ENCODE peak calls at places on chromosomes 16 and 17, in seven cellular contexts. S is A549, K is ovary, D is sigmoid colon, Y is upper lobe of left lung, Q is suprapubic skin, R is transverse colon. Z is an unnamed sample. For H3K9me3, the result is how much of the 10 kb centered on the place peaks cover.

GRCh38 chr16:12356622-12357365 is 380.3 kb downstream of the SNX29 start:
- DNase-seq in S (no peak), K (no peak), D (no peak), Y (no peak), Q (no peak), R (no peak), Z (no peak)

GRCh38 chr16:60123387-60124023 is 1389.4 kb upstream of the GOT2 start:
- DNase-seq in S (no peak), K (no peak), D (no peak), Y (no peak), Q (no peak), R (no peak), Z (no peak)

GRCh38 chr17:50661348-50661747 is 26.7 kb downstream of the ABCC3 start:
- DNase-seq in S (no peak), K (no peak), D (no peak), Y (no peak), Q (no peak), R (no peak), Z (no peak)

GRCh38 chr16:2438121-2438520 is 8.9 kb downstream of the CCNF start:
- DNase-seq in S (no peak), K (no peak), D (no peak), Y (no peak), Q (no peak), R (no peak), Z (no peak)

GRCh38 chr16:49280861-49281331 is 742 bp downstream of the CBLN1 start:
- DNase-seq in S (no peak), K (no peak), D (no peak), Y (peak), Q (no peak), R (no peak), Z (no peak)

GRCh38 chr16:30948956-30949654 is at the start of gene ORAI3:
- DNase-seq in S (peak), K (peak), D (peak), Y (peak), Q (no peak), R (peak), Z (no peak)

GRCh38 chr17:31517524-31517923 is 126.0 kb downstream of the RAB11FIP4 start:
- DNase-seq in S (peak), K (no peak), D (no peak), Y (no peak), Q (no peak), R (no peak), Z (no peak)

GRCh38 chr16:18055411-18055916 is 281.1 kb downstream of the NPIPA8 start:
- DNase-seq in S (no peak), K (no peak), D (no peak), Y (no peak), Q (no peak), R (no peak), Z (no peak)

GRCh38 chr17:16122697-16123434 is 92.5 kb downstream of the NCOR1 start:
- DNase-seq in S (no peak), K (no peak), D (no peak), Y (no peak), Q (no peak), R (no peak), Z (no peak)

GRCh38 chr17:30594223-30594952 is 117.2 kb downstream of the GOSR1 start:
- DNase-seq in S (no peak), K (no peak), D (no peak), Y (no peak), Q (no peak), R (no peak), Z (no peak)

GRCh38 chr16:57115504-57116182 is 23.3 kb downstream of the CPNE2 start:
- DNase-seq in S (no peak), K (peak), D (peak), Y (peak), Q (no peak), R (no peak), Z (no peak)

GRCh38 chr16:58443783-58444182 is 51.5 kb downstream of the GINS3 start:
- DNase-seq in S (no peak), K (no peak), D (no peak), Y (no peak), Q (no peak), R (no peak), Z (no peak)

GRCh38 chr16:69315486-69316311 is 4.5 kb downstream of the VPS4A start:
- DNase-seq in S (no peak), K (no peak), D (peak), Y (no peak), Q (no peak), R (no peak), Z (no peak)

GRCh38 chr17:29165261-29165660 is 14.9 kb downstream of the MYO18A start:
- DNase-seq in S (no peak), K (no peak), D (no peak), Y (no peak), Q (no peak), R (no peak), Z (no peak)

GRCh38 chr17:35368086-35368824 is 5.2 kb downstream of the SLFN11 start:
- DNase-seq in S (no peak), K (no peak), D (no peak), Y (no peak), Q (no peak), R (peak), Z (peak)

GRCh38 chr16:22764662-22765302 is 49.2 kb upstream of the HS3ST2 start:
- DNase-seq in S (no peak), K (peak), D (no peak), Y (no peak), Q (no peak), R (no peak), Z (no peak)

GRCh38 chr17:40750391-40750790 is 4.7 kb downstream of the KRT25 start:
- DNase-seq in S (no peak), K (no peak), D (no peak), Y (peak), Q (no peak), R (no peak), Z (no peak)

GRCh38 chr17:66805567-66805966 is 29.4 kb upstream of the CACNG5 start:
- DNase-seq in S (no peak), K (no peak), D (peak), Y (no peak), Q (no peak), R (no peak), Z (no peak)

GRCh38 chr16:14358697-14359305 is 271.3 kb downstream of the PARN start:
- DNase-seq in S (no peak), K (no peak), D (no peak), Y (peak), Q (no peak), R (no peak), Z (no peak)

GRCh38 chr17:75864448-75864871 is 9.3 kb upstream of the WBP2 start:
- DNase-seq in S (no peak), K (peak), D (peak), Y (no peak), Q (peak), R (peak), Z (peak)

GRCh38 chr16:4538067-4538385 is 547 bp downstream of the CDIP1 start:
- DNase-seq in S (no peak), K (no peak), D (no peak), Y (no peak), Q (no peak), R (no peak), Z (no peak)

GRCh38 chr17:41060052-41060604 is at the start of gene KRTAP2-3:
- DNase-seq in S (peak), K (no peak), D (no peak), Y (no peak), Q (no peak), R (no peak), Z (no peak)

GRCh38 chr17:28125530-28126382 is 83.3 kb downstream of the NLK start:
- DNase-seq in S (no peak), K (no peak), D (no peak), Y (no peak), Q (no peak), R (no peak), Z (no peak)

GRCh38 chr16:5523794-5524193 is 426.2 kb upstream of the EEF2KMT start:
- DNase-seq in S (no peak), K (no peak), D (no peak), Y (peak), Q (no peak), R (no peak), Z (no peak)

GRCh38 chr17:2189231-2189630 is 114.4 kb downstream of the SMG6 start:
- DNase-seq in S (no peak), K (no peak), D (no peak), Y (no peak), Q (no peak), R (no peak), Z (no peak)

GRCh38 chr17:16377804-16378400 is 3.0 kb upstream of the UBB start:
- DNase-seq in S (peak), K (no peak), D (no peak), Y (no peak), Q (no peak), R (no peak), Z (no peak)

GRCh38 chr16:70529051-70529777 is 5.6 kb downstream of the SF3B3 start:
- DNase-seq in S (peak), K (no peak), D (no peak), Y (no peak), Q (no peak), R (no peak), Z (no peak)

GRCh38 chr17:61723914-61724313 is 132.9 kb upstream of the NACA2 start:
- DNase-seq in S (no peak), K (no peak), D (no peak), Y (no peak), Q (no peak), R (no peak), Z (no peak)

GRCh38 chr17:40442392-40443195 is 656 bp upstream of the IGFBP4 start:
- DNase-seq in S (peak), K (peak), D (peak), Y (no peak), Q (peak), R (peak), Z (no peak)

GRCh38 chr16:58109330-58109729 is 19.9 kb downstream of the CFAP20 start:
- DNase-seq in S (no peak), K (no peak), D (peak), Y (no peak), Q (no peak), R (no peak), Z (no peak)

GRCh38 chr17:76166168-76166567 is 25.1 kb upstream of the FOXJ1 start:
- DNase-seq in S (no peak), K (no peak), D (no peak), Y (no peak), Q (no peak), R (no peak), Z (no peak)

GRCh38 chr17:13350466-13350865 is 251.3 kb downstream of the HS3ST3A1 start:
- DNase-seq in S (no peak), K (no peak), D (no peak), Y (peak), Q (no peak), R (no peak), Z (no peak)

GRCh38 chr16:65576631-65577030 is 454.8 kb upstream of the CDH11 start:
- DNase-seq in S (no peak), K (no peak), D (no peak), Y (peak), Q (no peak), R (no peak), Z (no peak)

GRCh38 chr17:57601328-57601727 is 143.8 kb downstream of the CCDC182 start:
- DNase-seq in S (no peak), K (no peak), D (no peak), Y (peak), Q (peak), R (no peak), Z (no peak)

GRCh38 chr17:45132569-45133463 is 501 bp upstream of the PLCD3 start:
- DNase-seq in S (peak), K (peak), D (peak), Y (peak), Q (peak), R (peak), Z (no peak)

GRCh38 chr16:81738831-81739496 is 40.1 kb upstream of the PLCG2 start:
- DNase-seq in S (no peak), K (no peak), D (peak), Y (peak), Q (peak), R (peak), Z (no peak)

GRCh38 chr17:10286324-10286723 is 86.5 kb downstream of the MYH13 start:
- DNase-seq in S (no peak), K (no peak), D (no peak), Y (no peak), Q (no peak), R (no peak), Z (no peak)

GRCh38 chr16:54931041-54931756 is 534 bp downstream of the IRX5 start:
- DNase-seq in S (peak), K (peak), D (no peak), Y (peak), Q (no peak), R (no peak), Z (no peak)

GRCh38 chr17:75979705-75980187 is 706 bp downstream of the TEN1 start:
- DNase-seq in S (no peak), K (no peak), D (no peak), Y (peak), Q (peak), R (no peak), Z (no peak)

GRCh38 chr17:68457168-68457538 is at the start of gene WIPI1:
- DNase-seq in S (peak), K (peak), D (peak), Y (no peak), Q (peak), R (peak), Z (no peak)

GRCh38 chr17:68459030-68459376 is 1.7 kb upstream of the WIPI1 start:
- DNase-seq in S (no peak), K (no peak), D (no peak), Y (no peak), Q (no peak), R (no peak), Z (peak)

GRCh38 chr17:68456529-68457167 is 648 bp downstream of the WIPI1 start:
- DNase-seq in S (peak), K (peak), D (peak), Y (peak), Q (peak), R (peak), Z (no peak)

GRCh38 chr17:68458260-68459029 is 1.1 kb upstream of the WIPI1 start:
- DNase-seq in S (no peak), K (no peak), D (no peak), Y (no peak), Q (no peak), R (no peak), Z (no peak)

GRCh38 chr17:68457539-68458259 is 403 bp upstream of the WIPI1 start:
- DNase-seq in S (peak), K (peak), D (peak), Y (peak), Q (peak), R (peak), Z (peak)
- TF ChIP-seq EP300 in S (no peak), K (peak), D (no peak), Y (no peak), Q (no peak), R (no peak), Z (no peak)

GRCh38 chr16:35186045-35186759 is 1726.8 kb downstream of the TP53TG3F start:
- DNase-seq in S (no peak), K (no peak), D (no peak), Y (no peak), Q (peak), R (no peak), Z (no peak)
- H3K9me3 ChIP-seq in S (under half), K (under half), D (under half), Y (under half), Q (under half), R (under half), Z (under half)

GRCh38 chr16:24270721-24271120 is 14.6 kb downstream of the CACNG3 start:
- DNase-seq in S (no peak), K (no peak), D (no peak), Y (no peak), Q (no peak), R (no peak), Z (no peak)
- TF ChIP-seq EP300 in S (no peak), K (no peak), D (no peak), Y (no peak), Q (no peak), R (no peak), Z (no peak)

GRCh38 chr17:82949361-82949760 is 109.5 kb upstream of the ZNF750 start:
- DNase-seq in S (no peak), K (peak), D (peak), Y (no peak), Q (no peak), R (no peak), Z (no peak)
- H3K9me3 ChIP-seq in S (half or more), K (under half), D (under half), Y (under half), Q (under half), R (under half), Z (under half)

GRCh38 chr17:42774066-42774750 is 959 bp downstream of the VPS25 start:
- DNase-seq in S (no peak), K (no peak), D (no peak), Y (no peak), Q (no peak), R (no peak), Z (no peak)
- TF ChIP-seq EP300 in S (no peak), K (no peak), D (no peak), Y (no peak), Q (no peak), R (no peak), Z (no peak)

GRCh38 chr16:10402975-10403374 is 17.1 kb downstream of the ATF7IP2 start:
- DNase-seq in S (no peak), K (no peak), D (no peak), Y (no peak), Q (no peak), R (no peak), Z (no peak)

GRCh38 chr16:10410469-10410868 is 24.6 kb downstream of the ATF7IP2 start:
- DNase-seq in S (no peak), K (no peak), D (no peak), Y (no peak), Q (no peak), R (no peak), Z (no peak)

GRCh38 chr16:10405386-10405939 is 19.6 kb downstream of the ATF7IP2 start:
- DNase-seq in S (no peak), K (no peak), D (no peak), Y (no peak), Q (no peak), R (no peak), Z (no peak)

GRCh38 chr16:10412935-10413601 is 27.2 kb downstream of the ATF7IP2 start:
- DNase-seq in S (no peak), K (no peak), D (no peak), Y (no peak), Q (no peak), R (no peak), Z (no peak)

GRCh38 chr16:10408824-10409381 is 23.0 kb downstream of the ATF7IP2 start:
- DNase-seq in S (peak), K (no peak), D (no peak), Y (no peak), Q (no peak), R (no peak), Z (no peak)
- H3K9me3 ChIP-seq in S (under half), K (under half), D (under half), Y (half or more), Q (under half), R (half or more), Z (under half)

DNA sequence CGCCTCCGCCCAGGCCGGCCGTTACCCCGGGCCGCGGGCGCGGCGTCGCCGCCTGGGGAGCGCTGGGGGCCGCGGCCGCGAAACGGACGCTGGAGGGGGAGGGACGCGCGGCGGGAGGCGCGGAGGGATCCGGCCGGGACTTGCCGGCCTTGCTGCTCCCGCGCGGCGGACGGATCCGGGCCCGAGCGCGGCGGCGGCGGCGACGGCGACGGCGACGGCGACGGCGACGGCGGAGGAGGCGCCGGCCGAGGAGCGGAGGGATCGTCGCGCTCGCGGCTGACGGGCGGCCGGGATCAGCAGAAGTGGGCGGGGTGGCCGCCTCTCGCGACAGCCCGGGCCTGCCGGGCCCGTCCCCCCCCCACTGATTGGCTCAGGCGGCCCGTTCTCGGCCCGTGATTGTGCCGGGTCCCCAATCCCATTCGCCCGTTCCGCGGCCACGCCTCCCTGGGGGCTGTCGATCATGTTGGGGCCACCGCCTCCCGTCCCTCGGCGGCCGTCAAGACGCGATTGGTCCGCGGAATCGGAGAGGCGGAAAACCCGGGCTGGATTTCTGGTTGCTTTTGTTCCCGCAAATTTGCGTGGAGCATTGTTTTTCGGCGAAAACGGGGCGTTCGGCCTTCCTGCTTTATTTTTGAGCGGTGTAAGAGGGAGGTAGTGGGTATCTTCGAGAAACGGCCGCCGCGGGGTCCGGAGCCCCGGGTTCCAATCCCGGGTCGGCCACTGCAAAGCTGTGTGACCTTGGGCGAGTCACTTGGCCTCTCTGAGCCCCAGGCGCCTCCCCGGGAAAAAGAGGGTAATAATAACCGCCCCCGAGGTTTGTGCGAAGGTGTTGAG is at the start of gene ZCCHC14:
- DNase-seq in S (peak), K (peak), D (peak), Y (peak), Q (peak), R (peak), Z (peak)
- TF ChIP-seq EP300 in S (no peak), K (no peak), D (no peak), Y (no peak), Q (no peak), R (no peak), Z (no peak)

GRCh38 chr17:80303824-80304223 is 43.2 kb downstream of the RNF213 start:
- DNase-seq in S (peak), K (no peak), D (no peak), Y (no peak), Q (peak), R (no peak), Z (no peak)
- H3K9me3 ChIP-seq in S (under half), K (under half), D (under half), Y (under half), Q (under half), R (under half), Z (under half)

GRCh38 chr16:88662843-88663606 is at the start of gene MVD:
- DNase-seq in S (peak), K (peak), D (peak), Y (peak), Q (peak), R (peak), Z (peak)
- TF ChIP-seq EP300 in S (no peak), K (no peak), D (no peak), Y (no peak), Q (no peak), R (no peak), Z (no peak)

Z was measured in GM12878.